ENCODE peak calls at places on chromosomes 4 and X, in four cellular contexts. B, G, I and F are unnamed samples.

GRCh38 chr4:173040200-173040599 is 128.4 kb upstream of the GALNT7 start:
- DNase-seq in B (no peak), I (no peak), G (no peak), F (no peak)

GRCh38 chrX:65463550-65463949 is 71.0 kb downstream of the LAS1L start:
- DNase-seq in I (no peak), G (no peak), B (no peak), F (no peak)

GRCh38 chr4:26217961-26218676 is 102.7 kb upstream of the RBPJ start:
- DNase-seq in B (no peak), I (no peak), G (no peak), F (no peak)

GRCh38 chrX:119389214-119389613 is 9.9 kb upstream of the SLC25A43 start:
- DNase-seq in G (no peak), B (no peak), I (peak; percentile 40), F (no peak)

GRCh38 chr4:108492816-108493595 is 127.4 kb upstream of the RPL34 start:
- DNase-seq in B (peak; percentile 12), G (peak; percentile 21), I (peak; percentile 16), F (no peak)

GRCh38 chr4:42344749-42345148 is 52.5 kb upstream of the SHISA3 start:
- DNase-seq in B (no peak), I (no peak), G (no peak), F (no peak)

GRCh38 chr4:2849267-2850140 is 5.9 kb downstream of the ADD1 start:
- DNase-seq in B (no peak), G (no peak), I (no peak), F (no peak)

GRCh38 chrX:115940888-115941332 is 229.6 kb upstream of the AGTR2 start:
- DNase-seq in I (peak; percentile 83), B (peak; percentile 32), G (no peak), F (no peak)

GRCh38 chr4:16505726-16506125 is 279.5 kb upstream of the TAPT1 start:
- DNase-seq in G (no peak), I (no peak), B (no peak), F (no peak)

GRCh38 chr4:54717694-54718093 is 59.9 kb downstream of the KIT start:
- DNase-seq in I (no peak), G (no peak), B (no peak), F (no peak)

GRCh38 chr4:107734120-107734519 is 14.1 kb upstream of the PAPSS1 start:
- DNase-seq in B (peak; percentile 51), I (no peak), G (no peak), F (no peak)

GRCh38 chrX:124223524-124223923 is 108.9 kb upstream of the TEX13D start:
- DNase-seq in G (no peak), I (no peak), B (peak; percentile 21), F (no peak)

GRCh38 chr4:94827481-94828110 is 69.8 kb downstream of the BMPR1B start:
- DNase-seq in I (no peak), G (peak; percentile 62), B (peak; percentile 5), F (peak; percentile 70)

GRCh38 chr4:28277931-28278330 is 1417.3 kb downstream of the STIM2 start:
- DNase-seq in G (no peak), B (no peak), I (no peak), F (no peak)

GRCh38 chr4:137390707-137391106 is 141.6 kb downstream of the PCDH18 start:
- DNase-seq in G (no peak), I (no peak), B (no peak), F (no peak)

GRCh38 chr4:111693754-111694153 is 451.5 kb upstream of the FAM241A start:
- DNase-seq in G (no peak), I (no peak), B (no peak), F (no peak)

GRCh38 chr4:156956359-156956758 is 15.2 kb downstream of the PDGFC start:
- DNase-seq in B (no peak), G (no peak), I (no peak), F (no peak)

GRCh38 chr4:156957558-156957957 is 14.0 kb downstream of the PDGFC start:
- DNase-seq in I (no peak), G (no peak), B (no peak), F (no peak)

GRCh38 chr4:156958276-156959074 is 13.1 kb downstream of the PDGFC start:
- DNase-seq in I (no peak), G (no peak), B (no peak), F (no peak)

GRCh38 chr4:156954598-156954997 is 17.0 kb downstream of the PDGFC start:
- DNase-seq in I (no peak), G (no peak), B (no peak), F (no peak)

DNA sequence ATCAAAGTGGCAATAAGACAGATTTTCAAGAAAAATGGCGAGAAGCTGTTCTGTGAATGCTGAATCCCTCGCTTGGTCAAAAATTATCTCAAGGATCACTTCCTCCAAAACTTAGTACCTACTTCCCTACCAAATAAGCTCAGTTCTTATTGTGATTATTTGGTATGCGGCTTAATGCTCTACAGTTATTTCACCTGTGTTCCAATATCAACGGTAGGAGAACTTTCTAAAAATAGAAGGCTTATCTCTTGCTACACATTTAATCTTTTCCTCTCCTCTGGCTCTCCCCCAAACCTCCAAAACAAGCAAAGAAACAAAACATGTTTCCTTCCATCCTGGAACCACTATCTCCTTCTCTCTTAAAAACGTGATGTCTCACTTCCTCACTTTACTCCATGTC is 14.7 kb downstream of the PDGFC start:
- DNase-seq in I (no peak), G (no peak), B (no peak), F (no peak)
- H3K27ac ChIP-seq in I (no peak overlapping the region), G (no peak overlapping the region), B (no peak overlapping the region), F (peak overlapping the region; percentile 74)

GRCh38 chr4:14729605-14730004 is 272.7 kb upstream of the CPEB2 start:
- DNase-seq in G (no peak), B (no peak), I (no peak), F (no peak)
- TF ChIP-seq TCF7L2 in G (no peak), B (no peak), I (no peak), F (no peak)

GRCh38 chr4:122845760-122846159 is 19.1 kb downstream of the FGF2 start:
- DNase-seq in G (no peak), B (no peak), I (no peak), F (no peak)

GRCh38 chr4:122847931-122848330 is 21.3 kb downstream of the FGF2 start:
- DNase-seq in G (no peak), B (no peak), I (no peak), F (no peak)

GRCh38 chr4:122842392-122842791 is 15.8 kb downstream of the FGF2 start:
- DNase-seq in G (no peak), I (no peak), B (no peak), F (no peak)

GRCh38 chr4:122845066-122845465 is 18.4 kb downstream of the FGF2 start:
- DNase-seq in B (no peak), I (no peak), G (no peak), F (no peak)

GRCh38 chr4:122842984-122843531 is 16.4 kb downstream of the FGF2 start:
- DNase-seq in I (no peak), B (no peak), G (no peak), F (no peak)
- TF ChIP-seq POLR2AphosphoS5 in I (no peak), B (no peak), G (no peak), F (no peak)

DNA sequence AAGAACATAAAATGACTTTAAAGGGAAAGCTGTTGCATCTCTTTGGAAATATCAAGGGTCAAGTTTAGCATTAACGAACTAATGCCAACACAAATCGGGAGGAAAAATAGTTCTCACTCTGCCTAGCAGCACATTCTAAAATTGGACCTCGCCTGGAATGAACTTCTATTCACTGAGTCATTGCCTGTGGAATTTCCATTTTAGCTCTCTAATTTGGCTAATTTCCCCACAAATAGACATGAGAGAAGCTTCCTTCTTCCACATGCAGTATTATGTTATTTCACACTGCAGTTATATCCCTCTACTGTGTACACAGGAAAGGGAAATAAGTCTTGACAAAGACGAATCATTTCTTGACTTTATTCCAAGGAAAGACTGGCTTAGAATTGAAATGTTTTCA is 9.3 kb downstream of the ZXDA start:
- DNase-seq in B (no peak), I (no peak), G (no peak), F (no peak)
- H3K27ac ChIP-seq in B (no peak overlapping the region), I (no peak overlapping the region), G (no peak overlapping the region), F (no peak overlapping the region)

DNA sequence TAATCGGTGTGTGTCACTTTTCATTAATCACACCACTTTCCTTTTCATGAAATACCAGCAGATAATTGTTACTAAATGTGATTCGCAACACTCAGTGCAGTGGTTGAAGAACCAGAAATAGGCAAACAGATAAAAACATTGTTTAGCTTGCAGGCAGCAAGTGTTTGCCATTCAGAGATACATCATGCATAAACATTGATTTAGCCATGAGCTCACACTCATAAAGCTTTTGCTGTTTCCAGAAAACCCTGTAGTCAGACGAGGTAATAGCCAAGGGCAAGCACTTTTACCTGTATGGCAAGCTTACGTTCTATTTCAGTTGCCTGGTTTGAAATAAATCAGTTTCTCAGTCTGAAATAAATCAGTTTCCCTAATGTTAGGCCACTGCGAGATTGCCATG is 542.0 kb upstream of the TENM3 start:
- DNase-seq in I (no peak), B (no peak), G (no peak), F (no peak)
- TF ChIP-seq TCF7L2 in I (no peak), B (no peak), G (no peak), F (no peak)

GRCh38 chrX:49186125-49187027 is at the start of gene PRICKLE3:
- DNase-seq in G (no peak), B (peak; percentile 77), I (peak; percentile 61), F (no peak)
- TF ChIP-seq POLR2AphosphoS5 in G (peak; percentile 71), B (peak; percentile 54), I (peak; percentile 50), F (peak; percentile 59)

DNA sequence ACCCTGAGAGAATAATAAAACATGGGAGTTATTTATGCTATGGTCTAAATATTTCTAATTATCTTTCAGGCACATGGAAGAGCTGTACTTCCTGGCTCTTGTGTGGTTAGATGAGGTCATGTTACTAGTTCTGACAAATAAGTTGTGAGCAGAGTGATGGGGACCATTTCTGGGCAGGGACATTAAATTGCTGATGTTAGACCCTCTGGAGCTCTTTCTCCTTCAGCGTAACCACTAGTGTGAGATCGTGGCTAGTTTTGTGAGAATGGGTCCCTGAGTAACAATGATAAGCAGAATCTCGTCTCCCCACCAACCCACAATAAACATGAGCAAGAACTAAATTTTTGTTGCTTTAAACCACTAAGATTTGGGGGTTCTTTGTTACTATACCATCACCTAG is 107.9 kb downstream of the MAML3 start:
- DNase-seq in I (no peak), B (no peak), G (no peak), F (no peak)
- H3K27ac ChIP-seq in I (no peak overlapping the region), B (no peak overlapping the region), G (no peak overlapping the region), F (peak overlapping the region; percentile 82)

DNA sequence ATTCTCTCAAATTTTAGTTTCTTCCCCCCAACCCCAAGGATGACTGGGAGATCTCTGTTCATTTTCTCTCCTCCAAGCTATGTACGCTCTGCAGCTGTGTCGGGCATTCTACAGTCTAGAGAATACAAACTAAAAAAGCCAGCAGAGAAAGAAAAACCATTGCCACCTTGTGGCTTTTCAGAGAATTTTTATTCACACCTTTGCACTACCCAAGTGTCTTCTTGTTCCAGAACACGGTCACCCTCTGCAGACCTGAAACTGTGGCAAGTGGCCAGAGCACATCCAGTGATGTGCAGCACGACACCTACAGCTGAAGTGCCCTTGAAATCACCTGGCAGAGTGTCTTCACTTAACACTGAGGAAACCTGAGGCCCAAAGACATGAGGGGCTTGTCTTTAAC is 68.6 kb downstream of the CHST7 start:
- DNase-seq in I (peak; percentile 11), B (no peak), G (no peak), F (no peak)
- TF ChIP-seq TCF7L2 in I (no peak), B (no peak), G (no peak), F (no peak)

GRCh38 chrX:28613558-28613957 is 26.3 kb downstream of the IL1RAPL1 start:
- DNase-seq in I (no peak), B (no peak), G (no peak), F (no peak)
- TF ChIP-seq POLR2AphosphoS5 in I (no peak), B (no peak), G (no peak), F (no peak)